ENCODE peak calls at places on chromosomes 2 and 18, in eight cellular contexts. I is K562, W is GM23338, A is HepG2, H is SK-N-SH, R is H1, U is GM12878, B is endothelial cell of umbilical vein. Q is an unnamed sample. For H3K36me3, the result is how much of the 10 kb centered on the place peaks cover.

GRCh38 chr18:77127769-77128671 is 4.6 kb downstream of the MBP start:
- DNase-seq in A (no peak), I (no peak), U (peak), H (no peak), R (no peak), W (no peak), B (no peak), Q (no peak)

GRCh38 chr2:56580242-56580641 is 396.5 kb downstream of the CCDC85A start:
- DNase-seq in W (no peak), U (no peak), A (no peak), I (no peak), R (no peak), B (no peak), H (no peak), Q (no peak)

GRCh38 chr2:165274698-165275097 is 35.5 kb downstream of the SCN2A start:
- DNase-seq in I (no peak), R (no peak), B (no peak), U (no peak), H (no peak), W (no peak), A (no peak), Q (no peak)

GRCh38 chr2:18435425-18436037 is 124.9 kb downstream of the RDH14 start:
- DNase-seq in I (no peak), R (no peak), W (peak), H (peak), B (peak), A (peak), U (no peak), Q (peak)

GRCh38 chr2:164717000-164717597 is 95.8 kb upstream of the GRB14 start:
- DNase-seq in U (no peak), W (peak), I (no peak), B (peak), A (peak), R (no peak), H (no peak), Q (peak)

GRCh38 chr2:112685167-112685884 is 35.5 kb upstream of the NT5DC4 start:
- DNase-seq in B (no peak), H (no peak), I (peak), W (no peak), U (no peak), A (no peak), R (no peak), Q (no peak)

GRCh38 chr2:190180313-190181065 is 118.0 kb upstream of the MSTN start:
- DNase-seq in W (peak), I (peak), U (no peak), A (peak), R (peak), B (peak), H (peak), Q (peak)

GRCh38 chr2:30336978-30337841 is 105.9 kb downstream of the LBH start:
- DNase-seq in U (peak), I (no peak), B (no peak), R (no peak), H (no peak), W (no peak), A (no peak), Q (no peak)

GRCh38 chr18:48955528-48956261 is 4.9 kb upstream of the SMAD7 start:
- DNase-seq in R (no peak), W (peak), A (no peak), B (peak), U (no peak), I (no peak), H (no peak), Q (no peak)

GRCh38 chr2:66854304-66854703 is 419.4 kb downstream of the MEIS1 start:
- DNase-seq in W (no peak), A (no peak), B (no peak), H (no peak), U (no peak), R (no peak), I (no peak), Q (no peak)

GRCh38 chr2:105179469-105180372 is 61.8 kb upstream of the GPR45 start:
- DNase-seq in U (no peak), A (peak), R (no peak), W (peak), H (peak), B (peak), I (peak), Q (peak)

GRCh38 chr2:348517-348916 is 60.6 kb upstream of the ALKAL2 start:
- DNase-seq in B (no peak), U (no peak), R (no peak), W (no peak), A (no peak), I (no peak), H (no peak), Q (no peak)

GRCh38 chr2:233953106-233953801 is 36.1 kb downstream of the TRPM8 start:
- DNase-seq in B (no peak), W (no peak), A (no peak), U (no peak), I (no peak), R (no peak), H (peak), Q (no peak)

GRCh38 chr18:6054443-6054842 is 159.1 kb upstream of the TMEM200C start:
- DNase-seq in H (peak), A (no peak), I (no peak), W (no peak), B (no peak), R (no peak), U (no peak), Q (no peak)

GRCh38 chr2:23434721-23435121 is 49.7 kb downstream of the KLHL29 start:
- DNase-seq in B (no peak), H (no peak), R (no peak), U (no peak), I (no peak), A (no peak), W (no peak), Q (no peak)

GRCh38 chr2:160390544-160391258 is 102.9 kb downstream of the RBMS1 start:
- DNase-seq in R (no peak), W (no peak), U (no peak), B (no peak), I (no peak), H (no peak), A (no peak), Q (no peak)

GRCh38 chr2:162103443-162104009 is 29.5 kb upstream of the DPP4 start:
- DNase-seq in I (no peak), W (no peak), A (no peak), H (no peak), U (no peak), B (no peak), R (no peak), Q (no peak)

GRCh38 chr18:22700920-22701319 is 232.2 kb upstream of the RBBP8 start:
- DNase-seq in I (no peak), R (no peak), W (no peak), A (no peak), H (no peak), B (no peak), U (no peak), Q (no peak)

GRCh38 chr18:36782710-36783109 is 46.1 kb downstream of the TPGS2 start:
- DNase-seq in A (no peak), W (no peak), I (no peak), U (no peak), H (no peak), R (no peak), B (no peak), Q (no peak)

GRCh38 chr2:97653874-97654273 is 8.0 kb downstream of the COX5B start:
- DNase-seq in H (no peak), B (no peak), I (no peak), W (no peak), A (no peak), R (no peak), U (no peak), Q (no peak)

GRCh38 chr18:46174317-46175039 is 70.3 kb downstream of the HAUS1 start:
- DNase-seq in U (no peak), H (peak), I (no peak), W (peak), R (no peak), A (no peak), B (peak), Q (no peak)

GRCh38 chr2:219205165-219205538 is 1.4 kb upstream of the ZFAND2B start:
- DNase-seq in R (no peak), U (no peak), W (no peak), I (no peak), A (no peak), H (no peak), B (no peak), Q (no peak)

GRCh38 chr2:1607971-1608688 is 136.2 kb downstream of the PXDN start:
- DNase-seq in R (no peak), U (no peak), A (no peak), B (no peak), H (no peak), W (no peak), I (no peak), Q (no peak)

GRCh38 chr2:28338046-28338753 is 54.5 kb upstream of the FOSL2 start:
- DNase-seq in B (peak), I (no peak), R (no peak), U (no peak), W (no peak), A (no peak), H (no peak), Q (no peak)

GRCh38 chr18:35682282-35682867 is 100.8 kb downstream of the GALNT1 start:
- DNase-seq in H (no peak), I (no peak), U (no peak), R (no peak), W (no peak), A (no peak), B (no peak), Q (no peak)

GRCh38 chr2:4588606-4589005 is 885.2 kb downstream of the DCDC2C start:
- DNase-seq in H (no peak), U (no peak), R (no peak), B (no peak), W (peak), A (no peak), I (no peak), Q (no peak)

GRCh38 chr2:10550206-10551001 is 102.3 kb upstream of the ODC1 start:
- DNase-seq in I (no peak), A (no peak), W (no peak), B (peak), U (no peak), R (no peak), H (peak), Q (no peak)

GRCh38 chr2:149597050-149598013 is 9.8 kb upstream of the MMADHC start:
- DNase-seq in A (peak), U (peak), I (peak), W (peak), B (peak), R (peak), H (peak), Q (peak)

GRCh38 chr2:56729212-56729611 is 545.4 kb downstream of the CCDC85A start:
- DNase-seq in A (no peak), U (no peak), R (no peak), B (no peak), W (no peak), I (no peak), H (no peak), Q (no peak)

DNA sequence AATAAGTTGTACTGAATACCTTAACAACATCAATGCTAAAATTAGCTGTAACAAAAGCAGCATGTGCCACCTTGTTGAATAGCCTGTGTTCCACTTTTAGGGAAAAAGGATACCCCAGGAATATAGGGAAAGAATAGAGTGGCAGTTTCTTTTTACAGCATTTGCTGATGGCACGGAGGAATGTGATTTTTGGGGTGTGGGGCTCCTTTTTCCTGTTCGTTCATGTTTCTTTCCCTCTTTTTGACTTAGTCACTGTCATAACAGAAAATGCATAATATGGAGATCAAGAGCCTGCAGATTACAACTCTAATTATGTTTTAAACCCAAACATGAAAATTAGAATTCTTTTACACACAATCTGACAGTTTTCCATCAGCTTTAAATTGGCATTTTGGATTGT is 60.4 kb downstream of the MAP3K20 start:
- DNase-seq in B (no peak), H (no peak), W (no peak), I (no peak), A (no peak), R (no peak), U (no peak), Q (no peak)
- H3K4me2 ChIP-seq in B (no peak), H (peak), W (peak), I (no peak), A (no peak), R (no peak), U (no peak), Q (no peak)

GRCh38 chr2:191249131-191249813 is 4.1 kb downstream of the MYO1B start:
- DNase-seq in U (no peak), B (no peak), R (no peak), I (no peak), A (no peak), W (no peak), H (no peak), Q (no peak)

GRCh38 chr2:191246820-191247380 is 1.7 kb downstream of the MYO1B start:
- DNase-seq in A (no peak), U (no peak), H (peak), R (no peak), B (no peak), I (no peak), W (no peak), Q (no peak)

GRCh38 chr2:191245869-191246531 is 796 bp downstream of the MYO1B start:
- DNase-seq in H (peak), R (peak), U (no peak), I (no peak), A (peak), B (peak), W (peak), Q (peak)

GRCh38 chr2:191245046-191245868 is at the start of gene MYO1B:
- DNase-seq in H (peak), W (peak), A (peak), B (peak), I (peak), U (no peak), R (peak), Q (peak)

GRCh38 chr2:191247381-191248057 is 2.3 kb downstream of the MYO1B start:
- DNase-seq in I (no peak), U (no peak), H (peak), W (peak), B (peak), A (peak), R (peak), Q (peak)
- TF ChIP-seq POLR2AphosphoS5 in I (no peak), U (no peak), H (peak), W (no peak), B (no peak), A (peak), R (no peak), Q (no peak)

GRCh38 chr18:58868440-58868839 is 3.8 kb downstream of the ZNF532 start:
- DNase-seq in R (no peak), W (no peak), B (no peak), I (no peak), U (no peak), H (no peak), A (no peak), Q (no peak)

GRCh38 chr18:58867281-58867961 is 2.7 kb downstream of the ZNF532 start:
- DNase-seq in R (peak), U (no peak), I (no peak), H (no peak), B (no peak), A (no peak), W (peak), Q (no peak)

GRCh38 chr18:58871514-58872490 is 7.1 kb downstream of the ZNF532 start:
- DNase-seq in W (no peak), U (no peak), I (no peak), H (no peak), A (no peak), R (no peak), B (no peak), Q (no peak)

GRCh38 chr18:58870130-58870529 is 5.5 kb downstream of the ZNF532 start:
- DNase-seq in R (no peak), I (no peak), W (no peak), U (no peak), H (no peak), A (no peak), B (no peak), Q (no peak)

DNA sequence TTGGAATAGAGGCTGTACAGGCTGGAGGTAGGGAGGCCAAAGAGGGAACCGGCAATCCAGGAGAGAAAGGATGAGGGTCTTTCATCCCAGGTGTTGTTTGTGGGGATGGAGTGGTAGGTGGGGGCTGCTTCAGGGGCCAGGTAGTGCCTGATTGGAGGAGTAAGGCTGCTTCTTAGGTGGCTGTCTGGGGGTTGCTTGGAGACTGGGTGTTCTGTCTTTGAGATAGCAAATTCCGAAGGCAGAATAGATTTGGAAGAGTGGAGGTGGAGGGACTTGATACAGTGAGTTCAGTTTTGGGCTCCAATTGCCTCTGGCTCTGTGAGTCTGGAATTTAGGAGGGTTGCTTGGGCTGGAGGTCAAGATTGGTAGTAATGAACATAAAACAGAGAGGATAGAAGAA is 5.9 kb downstream of the ZNF532 start:
- DNase-seq in I (no peak), B (no peak), H (no peak), R (no peak), W (no peak), U (no peak), A (no peak), Q (no peak)
- H3K36me3 ChIP-seq in I (under half), B (under half), H (under half), R (half or more), W (half or more), U (under half), A (under half), Q (under half)

GRCh38 chr2:212367431-212367830 is 171.2 kb downstream of the ERBB4 start:
- DNase-seq in R (no peak), B (no peak), H (no peak), I (no peak), U (no peak), A (no peak), W (no peak), Q (no peak)

GRCh38 chr2:212360068-212360460 is 178.5 kb downstream of the ERBB4 start:
- DNase-seq in A (peak), U (no peak), W (no peak), H (no peak), I (no peak), B (no peak), R (no peak), Q (no peak)

GRCh38 chr2:212361174-212361756 is 177.3 kb downstream of the ERBB4 start:
- DNase-seq in W (no peak), B (no peak), U (no peak), H (no peak), R (no peak), A (peak), I (no peak), Q (no peak)

GRCh38 chr2:212364586-212364985 is 174.0 kb downstream of the ERBB4 start:
- DNase-seq in I (no peak), A (no peak), U (no peak), W (peak), H (no peak), B (no peak), R (no peak), Q (no peak)

DNA sequence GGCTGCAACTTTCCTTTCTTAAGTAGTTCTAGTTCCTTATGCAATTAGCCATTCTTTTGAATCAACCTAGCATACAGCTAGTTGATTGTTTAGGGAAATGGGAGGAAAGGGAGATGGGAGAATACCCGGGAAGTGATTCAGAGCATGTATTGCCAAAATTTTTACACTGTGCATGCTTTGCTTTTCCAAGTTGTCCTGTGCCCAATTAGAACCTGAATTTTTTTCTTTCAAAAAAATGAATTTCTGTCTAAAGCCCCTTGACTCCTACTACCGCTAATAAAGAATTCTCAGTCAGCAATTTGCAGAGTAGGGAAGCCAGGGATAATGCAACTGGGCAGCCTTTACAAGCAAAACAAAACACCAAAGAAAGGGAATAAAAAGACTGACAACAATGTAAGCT is 174.5 kb downstream of the ERBB4 start:
- DNase-seq in H (no peak), W (peak), U (no peak), R (no peak), I (no peak), B (peak), A (no peak), Q (no peak)
- H3K4me2 ChIP-seq in H (no peak), W (peak), U (no peak), R (no peak), I (no peak), B (no peak), A (no peak), Q (no peak)

GRCh38 chr2:73983322-73984202 is 1.1 kb upstream of the TET3 start:
- DNase-seq in R (no peak), B (no peak), W (peak), I (no peak), H (peak), A (peak), U (no peak), Q (peak)
- TF ChIP-seq POLR2AphosphoS5 in R (no peak), B (no peak), W (no peak), I (no peak), H (no peak), A (no peak), U (no peak), Q (peak)

GRCh38 chr2:223215136-223215535 is 163.1 kb downstream of the KCNE4 start:
- DNase-seq in A (no peak), U (no peak), I (no peak), B (no peak), H (no peak), W (no peak), R (no peak), Q (no peak)

GRCh38 chr2:223218587-223219178 is 166.7 kb downstream of the KCNE4 start:
- DNase-seq in I (no peak), A (no peak), R (no peak), W (no peak), U (no peak), H (no peak), B (no peak), Q (no peak)

GRCh38 chr2:223214721-223215120 is 162.7 kb downstream of the KCNE4 start:
- DNase-seq in W (no peak), B (no peak), U (no peak), I (no peak), A (no peak), R (no peak), H (no peak), Q (no peak)

GRCh38 chr2:223219872-223220621 is 168.1 kb downstream of the KCNE4 start:
- DNase-seq in R (no peak), B (no peak), W (peak), H (no peak), U (no peak), A (no peak), I (no peak), Q (no peak)

GRCh38 chr2:223217373-223217772 is 165.4 kb downstream of the KCNE4 start:
- DNase-seq in B (no peak), A (no peak), R (no peak), U (no peak), I (no peak), H (no peak), W (no peak), Q (no peak)
- H3K36me3 ChIP-seq in B (under half), A (under half), R (under half), U (under half), I (under half), H (under half), W (under half), Q (under half)

GRCh38 chr2:68740184-68740914 is 5.7 kb downstream of the ARHGAP25 start:
- DNase-seq in R (no peak), I (no peak), U (no peak), H (no peak), B (peak), A (no peak), W (no peak), Q (no peak)

GRCh38 chr2:68741238-68741637 is 6.6 kb downstream of the ARHGAP25 start:
- DNase-seq in R (no peak), H (no peak), I (no peak), A (no peak), U (no peak), W (no peak), B (no peak), Q (no peak)

GRCh38 chr2:68742638-68743037 is 8.0 kb downstream of the ARHGAP25 start:
- DNase-seq in I (no peak), U (no peak), R (no peak), A (no peak), B (no peak), W (no peak), H (no peak), Q (no peak)

GRCh38 chr2:68743531-68743930 is 8.9 kb downstream of the ARHGAP25 start:
- DNase-seq in B (no peak), W (no peak), A (no peak), U (no peak), I (no peak), H (no peak), R (no peak), Q (no peak)

GRCh38 chr2:68741805-68742306 is 7.2 kb downstream of the ARHGAP25 start:
- DNase-seq in B (no peak), R (no peak), I (no peak), U (no peak), W (no peak), H (no peak), A (no peak), Q (no peak)
- H3K4me2 ChIP-seq in B (no peak), R (no peak), I (no peak), U (peak), W (no peak), H (no peak), A (no peak), Q (no peak)